ENCODE peak calls at places on chromosome 22, in seven cellular contexts. V, Y, O, G, Z, X and U are unnamed samples.
A peak's percentile ranks its signal among the peaks of the same experiment; 100 is the strongest.

GRCh38 chr22:30325724-30326703 is 727 bp downstream of the TBC1D10A start:
- DNase-seq in V (peak; percentile 64), Y (no peak), X (peak; percentile 41), G (peak; percentile 60), Z (peak; percentile 66), O (peak; percentile 56), U (peak; percentile 76)

GRCh38 chr22:50670513-50670912 is 2.1 kb upstream of the SHANK3 start:
- DNase-seq in V (no peak), Y (no peak), X (no peak), Z (no peak), G (no peak), O (no peak), U (no peak)

GRCh38 chr22:50327711-50328019 is 853 bp upstream of the DENND6B start:
- DNase-seq in G (no peak), Y (no peak), Z (no peak), O (no peak), X (no peak), V (no peak), U (no peak)

GRCh38 chr22:29756341-29756740 is 10.5 kb downstream of the ZMAT5 start:
- DNase-seq in O (peak; percentile 21), G (no peak), X (no peak), Z (no peak), Y (no peak), V (no peak), U (no peak)

GRCh38 chr22:37427128-37427710 is at the start of gene ELFN2:
- DNase-seq in O (peak; percentile 50), Y (no peak), X (no peak), Z (no peak), G (no peak), V (no peak), U (no peak)

GRCh38 chr22:31923166-31923565 is 21.2 kb upstream of the YWHAH start:
- DNase-seq in O (no peak), X (peak; percentile 71), G (peak; percentile 53), Y (no peak), V (no peak), Z (no peak), U (peak; percentile 74)

GRCh38 chr22:24592846-24593809 is at the start of gene LRRC75B:
- DNase-seq in O (peak; percentile 88), V (peak; percentile 97), Y (no peak), G (peak; percentile 93), X (peak; percentile 91), Z (peak; percentile 94), U (peak; percentile 95)

GRCh38 chr22:41223535-41223934 is 17.2 kb downstream of the CHADL start:
- DNase-seq in V (no peak), O (no peak), G (no peak), X (no peak), Z (no peak), Y (no peak), U (no peak)

DNA sequence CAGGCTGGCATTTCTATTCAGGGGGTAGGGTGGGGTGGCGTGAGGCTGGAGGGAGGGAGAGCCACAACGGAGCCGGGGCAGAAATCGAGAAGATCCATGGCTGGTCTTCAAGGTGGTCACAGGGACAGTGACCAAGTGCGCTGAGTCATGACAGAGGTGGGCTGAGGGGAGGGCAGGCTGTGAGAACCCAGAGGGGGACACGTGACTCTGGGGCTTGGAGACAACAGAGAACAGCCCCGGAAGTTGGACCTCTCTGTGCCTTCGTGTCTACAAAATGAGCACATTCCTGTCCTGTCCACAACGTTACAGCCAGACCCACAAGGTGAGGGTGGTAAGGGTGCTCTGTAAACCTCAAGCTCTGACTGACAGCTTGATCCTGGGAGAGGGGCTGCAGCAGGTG is 35.1 kb upstream of the ARFGAP3 start:
- DNase-seq in Z (no peak), Y (no peak), V (no peak), O (no peak), G (no peak), X (no peak), U (no peak)
- H3K4me3 ChIP-seq in Z (no peak overlapping the region), Y (no peak overlapping the region), V (no peak overlapping the region), O (no peak overlapping the region), G (no peak overlapping the region), X (no peak overlapping the region), U (no peak overlapping the region)

GRCh38 chr22:46289244-46289891 is 7.3 kb upstream of the GTSE1 start:
- DNase-seq in Z (peak; percentile 66), O (no peak), V (peak; percentile 73), X (no peak), G (peak; percentile 51), Y (no peak), U (peak; percentile 64)
- H3K27ac ChIP-seq in Z (peak overlapping the region; percentile 78), O (no peak overlapping the region), V (no peak overlapping the region), X (no peak overlapping the region), G (no peak overlapping the region), Y (no peak overlapping the region), U (no peak overlapping the region)

GRCh38 chr22:43901976-43902643 is 10.3 kb upstream of the PNPLA5 start:
- DNase-seq in Y (no peak), V (no peak), O (peak; percentile 26), X (no peak), G (no peak), Z (no peak), U (no peak)

GRCh38 chr22:43900206-43900605 is 8.4 kb upstream of the PNPLA5 start:
- DNase-seq in O (no peak), G (no peak), Y (no peak), V (no peak), Z (no peak), X (no peak), U (no peak)

GRCh38 chr22:43909708-43910107 is 13.9 kb upstream of the PNPLA3 start:
- DNase-seq in Y (no peak), X (no peak), V (no peak), G (no peak), Z (no peak), O (no peak), U (no peak)

GRCh38 chr22:43910178-43910695 is 13.4 kb upstream of the PNPLA3 start:
- DNase-seq in G (no peak), X (no peak), Y (no peak), Z (no peak), O (no peak), V (no peak), U (no peak)

GRCh38 chr22:43905681-43906080 is 13.9 kb upstream of the PNPLA5 start:
- DNase-seq in V (no peak), Z (no peak), X (no peak), Y (no peak), O (no peak), G (no peak), U (no peak)
- H3K27me3 ChIP-seq in V (no peaks in the 10 kb centered on the region), Z (no peaks in the 10 kb centered on the region), X (no peaks in the 10 kb centered on the region), Y (no peaks in the 10 kb centered on the region), O (peaks cover 12% of the 10 kb centered on the region), G (peaks cover 2% of the 10 kb centered on the region), U (peaks cover 55% of the 10 kb centered on the region)

GRCh38 chr22:19757985-19758895 is 2.3 kb upstream of the TBX1 start:
- DNase-seq in O (no peak), V (no peak), G (no peak), Y (no peak), X (no peak), Z (no peak), U (no peak)

GRCh38 chr22:19758896-19759458 is 1.6 kb upstream of the TBX1 start:
- DNase-seq in Z (no peak), O (no peak), Y (no peak), G (no peak), V (no peak), X (no peak), U (no peak)

GRCh38 chr22:19755722-19756287 is 4.8 kb upstream of the TBX1 start:
- DNase-seq in V (no peak), G (no peak), O (no peak), Z (no peak), Y (no peak), X (no peak), U (no peak)

GRCh38 chr22:19756288-19757128 is 4.1 kb upstream of the TBX1 start:
- DNase-seq in O (peak; percentile 61), G (no peak), Y (peak; percentile 59), V (no peak), X (peak; percentile 58), Z (no peak), U (no peak)

GRCh38 chr22:19757140-19757984 is 3.2 kb upstream of the TBX1 start:
- DNase-seq in X (no peak), V (no peak), G (no peak), O (no peak), Z (no peak), Y (no peak), U (no peak)
- H3K4me3 ChIP-seq in X (no peak overlapping the region), V (no peak overlapping the region), G (peak overlapping the region; percentile 30), O (no peak overlapping the region), Z (no peak overlapping the region), Y (no peak overlapping the region), U (peak overlapping the region; percentile 26)

DNA sequence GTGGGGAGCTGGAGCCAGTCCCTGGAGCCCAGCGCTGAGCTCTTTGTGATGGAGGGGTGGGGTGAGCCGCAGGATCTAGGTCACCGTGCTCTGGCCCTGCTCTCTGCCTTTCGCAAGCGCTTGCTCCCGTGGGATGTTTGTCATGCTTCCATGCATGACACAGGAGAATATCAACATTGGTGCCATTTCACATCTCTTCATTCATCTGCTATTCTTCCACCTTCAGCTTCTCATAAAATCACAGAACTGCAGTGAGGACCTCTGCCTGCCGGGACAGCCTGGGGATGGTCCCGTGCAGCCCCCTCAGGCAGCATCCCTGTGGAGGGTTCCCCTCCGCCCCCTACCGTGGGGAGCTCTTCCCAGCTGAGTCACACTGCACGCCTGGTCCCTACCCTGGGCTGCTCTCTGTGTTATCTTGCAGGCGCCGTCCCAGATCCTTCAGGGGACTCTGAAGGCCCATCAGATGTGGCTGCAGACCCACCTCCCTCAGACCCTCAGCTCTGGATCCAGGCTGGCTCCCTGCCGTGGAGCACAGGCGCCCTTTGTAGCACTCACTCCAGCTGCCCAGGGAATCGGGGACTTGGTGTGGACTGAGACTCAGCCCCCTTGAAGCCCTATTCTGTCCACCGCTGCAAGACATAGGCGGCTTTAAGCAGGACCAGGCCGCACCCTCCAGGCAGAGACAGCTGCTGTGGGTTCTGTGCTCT is 5.1 kb upstream of the SEPTIN5 start:
- DNase-seq in Y (no peak), V (peak; percentile 79), O (peak; percentile 74), G (peak; percentile 92), Z (peak; percentile 60), X (no peak), U (no peak)
- H3K27ac ChIP-seq in Y (no peak overlapping the region), V (no peak overlapping the region), O (no peak overlapping the region), G (peak overlapping the region; percentile 73), Z (no peak overlapping the region), X (no peak overlapping the region), U (no peak overlapping the region)

DNA sequence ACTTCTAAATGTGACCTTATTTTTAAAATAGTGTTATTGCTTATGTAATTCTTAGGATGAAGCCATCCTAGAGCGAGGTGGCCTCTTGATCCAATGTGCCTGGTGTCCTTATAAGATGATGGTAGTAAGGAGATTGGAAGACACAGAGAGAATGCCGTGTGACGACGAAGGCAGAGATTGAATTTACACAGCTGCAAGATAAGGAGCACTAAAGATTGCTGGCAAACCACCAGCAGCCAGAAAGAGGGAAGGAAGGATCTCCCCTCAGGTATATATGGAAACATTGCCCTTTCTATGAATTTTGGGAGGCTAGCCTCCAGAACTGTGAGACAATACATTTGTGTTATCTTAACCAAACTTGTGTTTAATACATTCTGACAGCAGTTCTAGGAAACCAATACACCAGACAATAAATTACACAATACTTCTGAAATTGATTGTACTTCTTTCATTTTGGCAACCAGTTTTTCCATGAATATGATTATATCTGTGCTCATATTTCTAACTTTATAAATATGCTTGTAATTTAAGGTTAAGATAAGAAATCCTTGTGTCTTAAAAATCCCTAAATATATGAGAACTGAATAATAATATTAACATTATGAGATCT is 86.3 kb upstream of the VPREB1 start:
- DNase-seq in Z (no peak), G (no peak), X (no peak), Y (no peak), O (no peak), V (no peak), U (no peak)
- H3K27me3 ChIP-seq in Z (peaks cover 6% of the 10 kb centered on the region), G (no peaks in the 10 kb centered on the region), X (no peaks in the 10 kb centered on the region), Y (no peaks in the 10 kb centered on the region), O (peaks cover 20% of the 10 kb centered on the region), V (no peaks in the 10 kb centered on the region), U (peaks cover 13% of the 10 kb centered on the region)